ENCODE peak calls at places on chromosomes 5 and 9, in four cellular contexts. K, F, S and R are unnamed samples.

GRCh38 chr5:58649716-58650115 is 66.8 kb downstream of the RAB3C start:
- DNase-seq in K (no peak), F (no peak), S (peak; percentile 61), R (no peak)

GRCh38 chr5:159392881-159393280 is 62.6 kb upstream of the IL12B start:
- DNase-seq in K (no peak), F (no peak), S (no peak), R (no peak)

GRCh38 chr5:136021016-136021405 is 7.8 kb upstream of the TGFBI start:
- DNase-seq in K (no peak), F (peak; percentile 26), S (no peak), R (peak; percentile 78)

GRCh38 chr9:81849631-81850259 is 78.5 kb upstream of the SPATA31D4 start:
- DNase-seq in K (no peak), F (no peak), S (peak; percentile 25), R (no peak)

GRCh38 chr5:6745706-6746217 is 32.5 kb downstream of the TENT4A start:
- DNase-seq in K (no peak), F (no peak), S (peak; percentile 70), R (peak; percentile 79)

GRCh38 chr9:5871785-5872184 is 18.9 kb upstream of the MLANA start:
- DNase-seq in K (no peak), F (no peak), S (peak; percentile 17), R (no peak)

GRCh38 chr5:75522025-75522424 is 10.3 kb downstream of the POLK start:
- DNase-seq in K (no peak), F (no peak), S (no peak), R (peak; percentile 4)

GRCh38 chr5:142826741-142827492 is 56.7 kb downstream of the ARHGAP26 start:
- DNase-seq in K (peak; percentile 36), F (no peak), S (peak; percentile 91), R (peak; percentile 75)

GRCh38 chr9:79222483-79222882 is 349.3 kb upstream of the TLE4 start:
- DNase-seq in K (peak; percentile 49), F (no peak), S (no peak), R (no peak)

GRCh38 chr5:138632900-138633489 is 57.8 kb upstream of the HSPA9 start:
- DNase-seq in K (no peak), F (peak; percentile 51), S (peak; percentile 92), R (peak; percentile 75)

GRCh38 chr9:129415031-129415953 is 205.6 kb downstream of the C9orf50 start:
- DNase-seq in K (no peak), F (peak; percentile 41), S (no peak), R (no peak)

GRCh38 chr5:138663009-138663408 is 87.8 kb upstream of the HSPA9 start:
- DNase-seq in K (no peak), F (no peak), S (no peak), R (no peak)

GRCh38 chr5:140345919-140346347 is 470 bp downstream of the HBEGF start:
- DNase-seq in K (no peak), F (peak; percentile 63), S (peak; percentile 80), R (peak; percentile 66)

GRCh38 chr9:134541373-134541747 is 100.2 kb upstream of the COL5A1 start:
- DNase-seq in K (no peak), F (no peak), S (no peak), R (no peak)
- H3K9me1 ChIP-seq in K (no peaks in the 10 kb centered on the region), F (no peaks in the 10 kb centered on the region), S (no peaks in the 10 kb centered on the region), R (peaks cover 5% of the 10 kb centered on the region)

DNA sequence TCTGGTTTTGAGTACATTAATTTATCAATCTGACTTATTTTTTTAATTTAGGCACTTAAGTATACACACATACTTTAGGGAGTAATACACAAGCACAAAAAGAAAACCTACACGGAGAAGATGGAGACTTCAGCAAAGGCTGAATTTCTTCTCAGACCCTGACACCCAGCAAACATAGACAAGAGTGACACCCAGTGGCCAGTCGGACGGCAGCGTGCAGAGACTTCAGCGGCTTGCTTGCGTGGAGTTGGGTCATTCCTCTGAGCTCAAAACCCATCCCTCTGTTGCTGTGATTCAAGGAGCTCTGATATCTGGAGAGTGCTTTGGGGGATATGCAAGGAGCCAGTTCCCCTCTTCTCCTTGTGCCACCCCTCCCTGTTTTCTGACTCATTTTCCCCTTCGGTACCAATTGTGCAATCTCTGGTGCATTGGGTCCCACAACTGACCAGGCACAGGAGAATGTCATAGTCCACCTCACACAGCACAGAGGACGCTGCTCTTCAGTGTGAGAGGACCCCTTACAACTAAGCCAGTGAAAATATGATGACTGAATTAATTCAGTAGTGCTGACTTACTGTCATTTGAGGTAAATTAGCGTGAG is 27.5 kb downstream of the SH3TC2 start:
- DNase-seq in K (peak; percentile 26), F (peak; percentile 52), S (peak; percentile 73), R (peak; percentile 83)
- H3K9me1 ChIP-seq in K (no peaks in the 10 kb centered on the region), F (no peaks in the 10 kb centered on the region), S (no peaks in the 10 kb centered on the region), R (peaks cover 7% of the 10 kb centered on the region)

GRCh38 chr9:95584176-95584575 is 67.4 kb upstream of the PTCH1 start:
- DNase-seq in K (no peak), F (no peak), S (no peak), R (no peak)
- H3K9me1 ChIP-seq in K (no peaks in the 10 kb centered on the region), F (no peaks in the 10 kb centered on the region), S (no peaks in the 10 kb centered on the region), R (no peaks in the 10 kb centered on the region)

DNA sequence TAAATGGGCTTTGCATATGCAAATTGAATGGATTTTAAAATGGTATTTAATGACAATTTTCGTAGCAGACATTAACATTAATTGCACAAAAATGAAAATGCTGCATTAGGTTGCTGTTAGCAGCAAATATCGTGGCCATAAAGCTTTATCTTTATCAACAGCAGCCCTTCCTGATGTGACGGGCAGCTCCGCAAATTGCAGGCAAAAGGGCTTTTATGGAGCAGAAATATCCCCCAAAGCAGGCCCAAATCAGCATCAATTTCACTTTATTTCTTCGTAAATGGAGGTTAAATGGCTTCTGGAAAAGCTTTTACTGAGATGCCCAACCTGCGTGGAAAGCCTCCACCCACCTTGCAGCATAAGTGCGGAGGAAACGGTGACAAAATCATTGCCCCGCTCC is 78.0 kb upstream of the BARHL1 start:
- DNase-seq in K (no peak), F (no peak), S (no peak), R (no peak)
- H3K9me1 ChIP-seq in K (no peaks in the 10 kb centered on the region), F (no peaks in the 10 kb centered on the region), S (no peaks in the 10 kb centered on the region), R (no peaks in the 10 kb centered on the region)

GRCh38 chr5:134142088-134142487 is 27.6 kb downstream of the TCF7 start:
- DNase-seq in K (no peak), F (no peak), S (no peak), R (no peak)

GRCh38 chr5:134143431-134143830 is 28.9 kb downstream of the TCF7 start:
- DNase-seq in K (no peak), F (no peak), S (no peak), R (no peak)

GRCh38 chr5:134141346-134142050 is 27.0 kb downstream of the TCF7 start:
- DNase-seq in K (no peak), F (no peak), S (no peak), R (no peak)

GRCh38 chr5:134143964-134144941 is 29.8 kb downstream of the TCF7 start:
- DNase-seq in K (no peak), F (no peak), S (no peak), R (no peak)

DNA sequence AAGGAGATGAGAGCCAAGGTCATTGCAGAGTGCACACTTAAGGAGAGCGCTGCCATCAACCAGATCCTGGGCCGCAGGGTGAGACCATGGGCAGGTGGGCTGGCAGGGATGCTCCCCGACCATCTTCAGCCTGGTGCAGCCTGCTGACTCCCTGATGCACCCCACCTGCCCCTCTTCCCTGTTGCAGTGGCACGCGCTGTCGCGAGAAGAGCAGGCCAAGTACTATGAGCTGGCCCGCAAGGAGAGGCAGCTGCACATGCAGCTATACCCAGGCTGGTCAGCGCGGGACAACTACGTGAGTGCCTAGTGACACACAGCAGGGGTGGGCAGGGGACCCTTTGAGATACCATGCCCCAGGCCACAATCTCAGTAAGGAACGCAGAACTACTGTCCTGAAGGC is 28.3 kb downstream of the TCF7 start:
- DNase-seq in K (no peak), F (no peak), S (no peak), R (no peak)
- H3K9me1 ChIP-seq in K (peaks cover 1% of the 10 kb centered on the region), F (peaks cover 5% of the 10 kb centered on the region), S (no peaks in the 10 kb centered on the region), R (peaks cover 10% of the 10 kb centered on the region)